ENCODE peak calls at places on chromosomes 6 and 20, in five cellular contexts. Q is AG09309, K is OCI-LY7, T is activated T-cell treated with anti-CD3 and anti-CD28 coated beads for 1 hour, A is omental fat pad. O is an unnamed sample.

GRCh38 chr6:13762648-13763441 is 51.2 kb upstream of the RANBP9 start:
- DNase-seq in Q (peak), K (peak), T (no peak), A (no peak), O (peak)

GRCh38 chr6:161228911-161229591 is 44.8 kb downstream of the AGPAT4 start:
- DNase-seq in Q (peak), K (no peak), T (no peak), A (no peak), O (no peak)

GRCh38 chr6:111724505-111724904 is 118.8 kb upstream of the TRAF3IP2 start:
- DNase-seq in Q (no peak), K (peak), T (no peak), A (no peak), O (no peak)

GRCh38 chr6:55578537-55579363 is at the start of gene HMGCLL1:
- DNase-seq in Q (no peak), K (no peak), T (no peak), A (no peak), O (peak)

GRCh38 chr6:28218312-28219248 is 6.5 kb upstream of the ZSCAN9 start:
- DNase-seq in Q (no peak), K (no peak), T (no peak), A (peak), O (peak)

GRCh38 chr20:48620486-48621255 is 207.1 kb downstream of the PREX1 start:
- DNase-seq in Q (no peak), K (peak), T (peak), A (peak), O (peak)

GRCh38 chr6:74936886-74937285 is 269.0 kb downstream of the COL12A1 start:
- DNase-seq in Q (peak), K (no peak), T (no peak), A (no peak), O (no peak)

GRCh38 chr6:154445417-154445816 is 65.1 kb downstream of the CNKSR3 start:
- DNase-seq in Q (no peak), K (no peak), T (no peak), A (no peak), O (no peak)